ENCODE peak calls at places on chromosomes 11 and 22, in six cellular contexts. M is cardiac muscle cell, A is right lobe of liver, T is esophagus squamous epithelium, B is A549, L is fibroblast of villous mesenchyme. X is an unnamed sample.

GRCh38 chr22:23834406-23834805 is 4.4 kb downstream of the DERL3 start:
- DNase-seq in T (no peak), A (no peak), L (no peak), B (no peak), M (no peak), X (no peak)

GRCh38 chr11:3123761-3124733 is 41.1 kb downstream of the OSBPL5 start:
- DNase-seq in L (peak), B (peak), A (peak), T (no peak), M (peak), X (peak)

GRCh38 chr22:50622723-50623327 is 5.1 kb downstream of the ARSA start:
- DNase-seq in L (no peak), M (no peak), B (no peak), T (no peak), A (peak), X (peak)

GRCh38 chr22:48210812-48211211 is 1448.4 kb downstream of the TBC1D22A start:
- DNase-seq in B (no peak), M (no peak), L (no peak), T (no peak), A (no peak), X (no peak)

GRCh38 chr11:82902086-82902485 is 550 bp downstream of the DDIAS start:
- DNase-seq in A (no peak), M (no peak), B (no peak), T (no peak), L (no peak), X (no peak)

GRCh38 chr11:61545341-61545740 is 35.5 kb downstream of the SYT7 start:
- DNase-seq in A (no peak), T (no peak), L (no peak), B (peak), M (no peak), X (no peak)

GRCh38 chr11:10922944-10923343 is 65.1 kb upstream of the ZBED5 start:
- DNase-seq in T (no peak), M (no peak), A (no peak), B (no peak), L (no peak), X (no peak)

GRCh38 chr11:78577495-78577894 is 2.8 kb upstream of the NARS2 start:
- DNase-seq in L (no peak), B (no peak), A (no peak), M (no peak), T (no peak), X (no peak)

GRCh38 chr11:92276773-92277172 is 52.2 kb downstream of the FAT3 start:
- DNase-seq in B (no peak), L (peak), M (no peak), A (no peak), T (no peak), X (no peak)

GRCh38 chr11:13094930-13095687 is 86.0 kb downstream of the RASSF10 start:
- DNase-seq in M (no peak), T (no peak), A (no peak), B (no peak), L (no peak), X (no peak)

GRCh38 chr11:118438314-118438931 is 2.1 kb downstream of the KMT2A start:
- DNase-seq in T (no peak), L (peak), M (peak), A (no peak), B (peak), X (no peak)

GRCh38 chr11:94325681-94326080 is 21.3 kb downstream of the IZUMO1R start:
- DNase-seq in M (peak), A (no peak), T (no peak), B (peak), L (peak), X (peak)

GRCh38 chr11:71438650-71439049 is 9.5 kb downstream of the DHCR7 start:
- DNase-seq in T (no peak), B (no peak), M (no peak), A (no peak), L (no peak), X (no peak)

GRCh38 chr11:121297872-121298271 is 5.3 kb downstream of the SC5D start:
- DNase-seq in T (no peak), M (no peak), A (no peak), B (no peak), L (no peak), X (no peak)

GRCh38 chr11:122180435-122180834 is 64.4 kb upstream of the BLID start:
- DNase-seq in B (no peak), T (no peak), M (peak), L (peak), A (no peak), X (no peak)

GRCh38 chr22:48931452-48931851 is 896.2 kb downstream of the BRD1 start:
- DNase-seq in T (no peak), B (no peak), A (no peak), M (no peak), L (no peak), X (no peak)

GRCh38 chr22:23376256-23376655 is 195.9 kb downstream of the BCR start:
- DNase-seq in B (peak), T (no peak), M (peak), L (no peak), A (no peak), X (no peak)

GRCh38 chr22:19641254-19641982 is 72.9 kb upstream of the SEPTIN5 start:
- DNase-seq in B (peak), M (peak), L (peak), T (no peak), A (no peak), X (no peak)
- TF ChIP-seq CTCF in B (peak), M (peak), L (peak), T (peak), A (no peak), X (no peak)

GRCh38 chr11:85536438-85536837 is 90.7 kb downstream of the DLG2 start:
- DNase-seq in B (no peak), L (no peak), A (no peak), T (no peak), M (no peak), X (no peak)
- H3K4me3 ChIP-seq in B (no peak), L (no peak), A (no peak), T (no peak), M (no peak), X (no peak)

GRCh38 chr11:1230456-1231395 is 7.9 kb downstream of the MUC5B start:
- DNase-seq in M (no peak), L (no peak), B (no peak), T (no peak), A (peak), X (no peak)
- TF ChIP-seq CTCF in M (no peak), L (no peak), B (no peak), T (no peak), A (no peak), X (peak)

DNA sequence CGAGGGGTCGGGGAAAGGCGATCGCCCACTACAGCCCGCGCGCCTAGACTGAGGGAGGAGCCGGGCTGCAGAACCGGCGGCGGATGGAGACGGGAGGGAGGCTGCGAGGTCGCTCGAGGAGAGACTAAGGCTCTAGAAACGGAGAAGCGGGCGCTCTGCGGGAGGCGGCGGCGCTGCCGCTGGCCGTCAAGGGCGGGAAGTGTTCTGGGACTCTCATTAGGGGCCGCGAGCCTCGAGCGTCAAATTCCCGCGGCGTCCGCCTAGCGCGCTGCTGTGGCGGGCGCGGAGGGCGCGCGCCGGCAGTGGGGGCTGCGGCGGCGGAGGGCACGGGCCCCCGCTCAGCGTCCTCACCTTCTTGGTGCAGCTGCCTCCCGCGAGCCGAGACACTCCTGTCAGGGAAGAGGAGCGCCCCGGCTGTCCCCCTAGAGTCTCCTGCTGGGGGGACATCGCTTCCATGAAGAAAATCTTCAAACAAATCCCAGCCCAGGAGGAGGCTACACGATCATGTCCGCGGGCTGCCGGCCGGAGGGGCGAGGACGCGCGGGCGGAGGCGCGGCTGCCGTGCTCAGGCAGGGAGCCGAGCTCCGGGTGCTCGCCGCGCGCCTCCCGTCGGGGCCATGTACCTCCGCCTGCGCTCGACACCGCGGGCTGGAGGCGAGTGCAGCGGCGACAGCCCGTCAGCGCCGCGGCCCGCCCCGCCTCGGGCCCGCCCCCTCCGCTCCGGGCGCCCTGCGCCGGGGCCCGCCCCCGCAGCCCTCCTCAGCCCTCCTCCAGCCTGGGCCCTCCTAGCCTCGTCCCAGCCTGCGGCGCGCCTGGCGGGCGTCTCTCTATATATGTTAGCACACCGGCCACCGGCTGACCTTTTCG is at the start of gene ARHGAP20:
- DNase-seq in A (peak), L (peak), B (peak), T (no peak), M (peak), X (no peak)
- H3K4me3 ChIP-seq in A (peak), L (peak), B (peak), T (peak), M (peak), X (peak)

GRCh38 chr11:106087815-106088435 is 10.5 kb downstream of the AASDHPPT start:
- DNase-seq in B (no peak), T (no peak), A (peak), L (peak), M (peak), X (no peak)

GRCh38 chr11:106086135-106086534 is 8.7 kb downstream of the AASDHPPT start:
- DNase-seq in L (no peak), A (no peak), T (no peak), B (no peak), M (no peak), X (no peak)

GRCh38 chr11:106091480-106092123 is 14.1 kb downstream of the AASDHPPT start:
- DNase-seq in M (peak), T (no peak), L (peak), A (no peak), B (no peak), X (no peak)

GRCh38 chr11:106086850-106087249 is 9.4 kb downstream of the AASDHPPT start:
- DNase-seq in M (no peak), A (no peak), B (no peak), T (no peak), L (no peak), X (no peak)

GRCh38 chr11:106088896-106089295 is 11.4 kb downstream of the AASDHPPT start:
- DNase-seq in L (no peak), M (no peak), A (no peak), T (no peak), B (no peak), X (no peak)
- TF ChIP-seq CTCF in L (no peak), M (no peak), A (no peak), T (no peak), B (no peak), X (no peak)

GRCh38 chr11:84857746-84858145 is 769.4 kb downstream of the DLG2 start:
- DNase-seq in B (no peak), A (no peak), L (no peak), T (no peak), M (no peak), X (no peak)
- H3K4me3 ChIP-seq in B (no peak), A (no peak), L (no peak), T (no peak), M (no peak), X (no peak)

DNA sequence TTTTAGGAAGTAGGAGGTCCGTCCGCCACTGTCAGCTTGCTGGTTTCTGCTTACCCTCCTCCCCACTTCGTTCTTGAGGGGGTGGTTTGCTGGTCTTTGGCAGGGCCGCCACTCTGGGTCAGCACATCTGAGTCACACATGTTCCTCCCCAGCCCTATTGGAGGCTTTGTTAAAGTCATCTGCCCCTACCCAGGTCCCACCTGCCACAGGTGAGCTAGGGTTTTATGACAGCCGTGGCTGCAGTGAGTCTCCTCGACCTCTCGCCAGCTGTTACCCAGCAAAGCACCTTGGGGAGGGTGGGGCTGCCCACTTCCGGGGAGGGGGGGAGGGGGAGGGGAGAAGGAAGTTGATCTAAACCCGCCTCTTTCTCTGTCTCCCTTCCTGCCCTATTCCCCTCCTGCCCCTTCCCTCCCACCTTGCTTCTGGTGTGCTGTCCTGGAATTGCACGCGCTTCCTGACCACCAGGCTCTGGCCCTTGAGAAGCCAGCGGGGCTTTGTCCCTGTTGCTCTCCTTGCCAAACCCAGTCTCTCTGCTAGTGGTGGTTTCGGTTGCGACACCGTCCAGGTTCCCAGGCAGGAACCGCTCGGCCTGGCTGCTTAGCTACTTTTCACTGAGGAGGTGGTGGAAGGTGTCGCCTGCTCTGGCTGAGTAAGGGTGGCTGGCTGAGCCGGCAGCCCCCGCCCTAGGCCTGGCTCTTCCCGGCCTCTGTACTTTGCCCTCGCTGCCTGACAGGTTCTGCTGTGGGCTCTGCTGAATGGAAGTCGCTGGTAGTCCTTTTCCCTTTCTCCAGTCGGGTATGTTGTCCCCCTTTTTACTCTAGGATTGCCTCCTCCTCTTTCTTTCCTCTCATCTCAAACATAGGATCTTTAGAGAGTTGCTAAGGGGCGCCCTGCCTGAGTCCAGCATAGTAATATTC is 28.5 kb downstream of the RCOR2 start:
- DNase-seq in T (no peak), B (no peak), A (peak), L (peak), M (peak), X (no peak)
- TF ChIP-seq CTCF in T (no peak), B (no peak), A (no peak), L (no peak), M (no peak), X (no peak)

DNA sequence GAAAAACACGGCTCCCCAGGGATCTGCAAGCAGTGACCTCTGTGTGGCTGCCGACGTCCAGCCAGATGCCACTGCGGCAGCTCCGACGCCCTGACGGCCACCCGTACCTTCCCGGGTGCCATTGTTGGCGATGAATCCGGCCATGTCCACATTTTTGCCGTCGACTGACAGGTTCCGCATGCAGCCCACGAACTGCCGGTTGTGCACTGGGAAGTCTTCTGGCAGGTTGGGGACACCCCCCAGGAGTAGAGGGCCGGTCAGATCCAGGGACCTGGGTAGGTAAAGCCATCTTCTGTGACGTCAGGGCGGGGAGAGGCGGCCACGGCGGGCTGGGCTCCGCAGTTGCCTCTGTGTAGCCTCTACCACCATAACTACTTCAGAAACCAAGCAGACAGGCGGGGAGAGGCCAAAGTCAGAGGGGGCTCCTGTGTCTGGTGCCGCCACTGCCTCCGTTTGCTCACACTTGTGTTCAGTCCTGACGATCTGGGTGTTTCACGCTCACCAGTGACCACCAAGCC is 74.8 kb downstream of the TRMU start:
- DNase-seq in M (no peak), A (no peak), L (no peak), T (no peak), B (no peak), X (no peak)
- H3K4me3 ChIP-seq in M (no peak), A (no peak), L (no peak), T (no peak), B (no peak), X (no peak)

X was measured in LNCaP clone FGC.